ENCODE peak calls at places on chromosomes 4 and X, in four cellular contexts. One of them, this sample, is unnamed.

GRCh38 chr4:140271553-140271952 is 101.9 kb upstream of the SCOC start:
- DNase-seq in coronary artery: no peak
- DNase-seq in RWPE1: no peak
- DNase-seq in OCI-LY7: no peak
- DNase-seq in this sample: no peak

GRCh38 chr4:99945718-99946345 is 586 bp downstream of the DNAJB14 start:
- DNase-seq in coronary artery: peak
- DNase-seq in RWPE1: peak
- DNase-seq in OCI-LY7: peak
- DNase-seq in this sample: no peak

GRCh38 chr4:152554742-152555141 is 18.9 kb upstream of the FBXW7 start:
- DNase-seq in RWPE1: no peak
- DNase-seq in OCI-LY7: no peak
- DNase-seq in coronary artery: no peak
- DNase-seq in this sample: no peak

GRCh38 chrX:12922600-12922919 is 16.1 kb downstream of the TLR8 start:
- DNase-seq in coronary artery: no peak
- DNase-seq in OCI-LY7: no peak
- DNase-seq in RWPE1: no peak
- DNase-seq in this sample: no peak

GRCh38 chr4:46594658-46595057 is 204.7 kb upstream of the GABRA2 start:
- DNase-seq in coronary artery: no peak
- DNase-seq in OCI-LY7: no peak
- DNase-seq in RWPE1: no peak
- DNase-seq in this sample: no peak

GRCh38 chr4:39544580-39545315 is 17.5 kb upstream of the UGDH start:
- DNase-seq in OCI-LY7: no peak
- DNase-seq in RWPE1: no peak
- DNase-seq in coronary artery: no peak
- DNase-seq in this sample: no peak

GRCh38 chr4:81839347-81840042 is 367.8 kb upstream of the RASGEF1B start:
- DNase-seq in coronary artery: no peak
- DNase-seq in OCI-LY7: no peak
- DNase-seq in RWPE1: no peak
- DNase-seq in this sample: no peak

GRCh38 chrX:7927259-7928167 is at the start of gene PNPLA4:
- DNase-seq in OCI-LY7: peak
- DNase-seq in coronary artery: peak
- DNase-seq in RWPE1: peak
- DNase-seq in this sample: no peak

GRCh38 chr4:43241104-43241503 is 348.6 kb downstream of the GRXCR1 start:
- DNase-seq in RWPE1: no peak
- DNase-seq in OCI-LY7: no peak
- DNase-seq in coronary artery: no peak
- DNase-seq in this sample: no peak

GRCh38 chrX:50579955-50580354 is 109.3 kb upstream of the DGKK start:
- DNase-seq in OCI-LY7: peak
- DNase-seq in coronary artery: no peak
- DNase-seq in RWPE1: peak
- DNase-seq in this sample: peak

DNA sequence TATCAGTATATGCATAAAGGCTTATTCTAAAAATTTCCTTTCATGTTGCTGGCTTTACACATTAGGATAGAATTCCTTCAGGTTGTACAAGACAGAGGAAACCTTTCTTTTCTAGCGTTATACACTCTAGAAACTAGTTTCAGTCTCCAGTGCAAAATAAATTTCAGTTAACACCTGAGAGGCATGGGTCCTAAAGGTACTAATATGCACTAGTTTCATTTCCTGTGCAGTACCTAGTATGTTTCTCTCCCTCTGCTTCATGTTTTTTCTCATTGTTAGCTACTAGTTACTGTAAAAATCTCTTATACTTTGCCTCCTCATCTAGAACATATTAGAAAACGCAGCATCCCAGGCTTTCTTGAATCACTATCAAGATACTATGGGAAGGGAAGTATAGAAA is 54.0 kb downstream of the SNX25 start:
- DNase-seq in coronary artery: no peak
- DNase-seq in RWPE1: no peak
- DNase-seq in OCI-LY7: peak
- DNase-seq in this sample: no peak
- H3K27ac ChIP-seq in coronary artery: no peak
- H3K27ac ChIP-seq in RWPE1: no peak
- H3K27ac ChIP-seq in OCI-LY7: peak
- H3K27ac ChIP-seq in this sample: no peak

DNA sequence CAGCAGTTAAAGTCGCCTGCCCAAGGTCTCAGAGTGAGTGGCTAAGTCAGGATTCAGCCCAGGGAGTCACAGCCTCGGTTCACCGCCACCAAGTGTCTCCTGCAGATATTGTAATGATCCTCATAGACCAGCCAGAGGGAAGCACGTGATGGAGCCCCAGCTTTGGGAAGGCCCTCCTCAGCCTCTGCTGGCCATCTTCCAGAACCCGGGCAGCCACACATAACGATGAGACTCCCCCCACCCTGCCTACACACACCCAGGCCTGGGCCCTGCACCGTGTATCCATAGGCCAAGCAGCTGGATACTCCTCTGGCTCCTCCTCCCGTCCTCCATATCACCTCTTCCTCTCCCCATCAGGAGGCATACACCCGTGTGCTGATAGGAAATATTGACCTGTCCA is 19.6 kb upstream of the SASH3 start:
- DNase-seq in coronary artery: no peak
- DNase-seq in OCI-LY7: no peak
- DNase-seq in RWPE1: no peak
- DNase-seq in this sample: peak
- H3K27ac ChIP-seq in coronary artery: peak
- H3K27ac ChIP-seq in OCI-LY7: peak
- H3K27ac ChIP-seq in RWPE1: no peak
- H3K27ac ChIP-seq in this sample: peak

DNA sequence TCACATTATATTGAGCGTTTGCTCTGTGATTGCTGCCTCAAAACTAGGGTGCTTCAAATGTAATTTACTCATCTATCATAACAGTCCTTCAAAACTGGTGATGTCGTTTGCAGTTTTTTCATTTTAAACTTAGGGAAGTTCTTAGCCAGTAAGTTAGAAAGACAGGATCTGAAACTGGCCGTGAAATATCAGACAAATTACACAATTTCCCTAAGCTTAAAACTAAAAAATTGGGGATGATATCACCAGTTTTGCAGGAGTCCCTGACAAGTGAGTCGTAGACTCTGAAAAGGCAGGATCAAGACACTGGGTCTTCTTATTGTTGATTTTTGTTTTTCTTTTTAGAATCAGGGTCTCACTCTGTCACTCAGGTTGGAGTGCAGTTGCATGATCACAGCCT is 44.8 kb downstream of the MOB1B start:
- DNase-seq in OCI-LY7: no peak
- DNase-seq in RWPE1: no peak
- DNase-seq in coronary artery: no peak
- DNase-seq in this sample: no peak
- H3K27ac ChIP-seq in OCI-LY7: no peak
- H3K27ac ChIP-seq in RWPE1: no peak
- H3K27ac ChIP-seq in coronary artery: no peak
- H3K27ac ChIP-seq in this sample: peak

DNA sequence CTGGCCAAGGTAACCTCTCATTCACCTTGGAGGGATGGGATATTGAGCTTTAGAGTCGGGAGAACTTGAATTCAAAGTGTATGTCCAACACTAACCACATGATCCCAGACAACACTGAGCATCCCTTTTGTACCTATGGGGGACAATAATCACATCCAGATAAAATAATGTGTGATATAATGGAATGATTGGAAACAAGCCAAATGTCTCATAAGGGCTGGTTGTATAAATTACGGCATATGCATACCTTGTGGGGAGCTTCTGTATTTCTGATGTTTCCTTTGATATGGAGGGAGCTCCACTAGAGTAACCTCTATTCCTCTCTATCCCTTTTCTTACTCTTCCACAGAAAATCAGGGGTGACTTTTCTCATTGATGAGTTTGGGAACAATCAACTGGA is 40.7 kb upstream of the LDB2 start:
- DNase-seq in RWPE1: no peak
- DNase-seq in OCI-LY7: no peak
- DNase-seq in coronary artery: no peak
- DNase-seq in this sample: no peak
- H3K27ac ChIP-seq in RWPE1: no peak
- H3K27ac ChIP-seq in OCI-LY7: no peak
- H3K27ac ChIP-seq in coronary artery: no peak
- H3K27ac ChIP-seq in this sample: no peak

DNA sequence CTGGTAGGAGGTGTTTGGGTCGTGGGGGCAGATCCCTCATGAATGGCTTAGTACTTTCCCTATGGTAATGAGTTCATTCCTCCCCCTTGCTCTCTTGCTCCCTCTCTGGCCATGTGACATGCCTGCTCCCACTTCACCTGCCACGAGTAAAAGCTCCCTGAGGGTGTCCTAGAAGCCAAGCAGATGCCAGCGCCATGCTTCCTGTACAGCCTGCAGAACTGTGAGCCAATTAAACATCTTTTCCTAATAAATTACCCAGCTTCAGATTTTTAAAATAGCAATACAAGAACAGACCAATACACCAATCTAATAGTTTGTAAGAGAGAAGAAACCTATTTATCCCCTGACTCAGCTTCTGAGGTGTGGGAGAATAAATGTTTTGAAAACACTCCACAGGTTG is 60.5 kb downstream of the FGFBP1 start:
- DNase-seq in OCI-LY7: no peak
- DNase-seq in coronary artery: no peak
- DNase-seq in RWPE1: no peak
- DNase-seq in this sample: no peak
- H3K27ac ChIP-seq in OCI-LY7: no peak
- H3K27ac ChIP-seq in coronary artery: no peak
- H3K27ac ChIP-seq in RWPE1: no peak
- H3K27ac ChIP-seq in this sample: no peak

DNA sequence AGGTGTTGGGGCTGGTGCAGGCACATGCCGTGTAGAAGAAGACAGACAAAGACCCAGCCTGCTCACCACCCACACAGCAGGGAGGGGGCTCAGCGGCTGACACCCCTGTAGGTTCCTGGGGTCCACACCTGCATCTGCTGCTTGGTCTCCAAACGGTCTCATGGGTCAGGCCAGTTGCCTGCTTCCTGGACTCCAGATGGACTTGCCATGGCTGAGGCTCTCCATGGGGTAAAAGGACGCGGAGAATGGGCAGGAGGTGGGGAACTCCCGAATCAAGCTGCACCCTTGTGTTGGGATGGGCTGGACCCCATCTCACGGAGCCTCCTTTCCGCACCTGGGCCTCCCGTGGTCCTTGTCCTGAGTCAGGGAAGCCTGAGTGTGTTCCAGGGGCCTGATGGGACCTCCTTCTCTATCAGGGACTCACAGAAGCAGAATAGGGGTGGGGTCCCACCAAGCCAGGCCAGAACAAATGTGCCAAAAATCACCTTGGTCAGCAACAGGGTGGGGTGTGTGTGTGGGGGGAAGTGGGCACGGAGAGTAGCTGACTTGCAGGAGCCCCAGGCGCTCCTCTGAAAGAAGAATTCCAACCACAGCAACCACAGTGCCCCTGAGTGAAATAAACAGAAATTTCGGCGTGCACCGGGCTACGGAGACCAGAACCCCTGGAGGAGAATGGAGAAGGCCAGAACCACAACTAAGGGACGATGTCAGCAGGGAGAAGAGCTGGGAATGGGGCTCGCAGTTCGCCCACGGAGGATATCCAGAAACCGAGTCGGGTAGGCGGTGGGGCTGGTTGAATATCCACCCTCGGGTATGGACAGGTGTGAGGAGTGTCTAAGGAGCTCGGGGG is 11.8 kb upstream of the ASMTL start:
- DNase-seq in coronary artery: peak
- DNase-seq in OCI-LY7: no peak
- DNase-seq in RWPE1: no peak
- DNase-seq in this sample: peak
- H3K27ac ChIP-seq in coronary artery: no peak
- H3K27ac ChIP-seq in OCI-LY7: peak
- H3K27ac ChIP-seq in RWPE1: no peak
- H3K27ac ChIP-seq in this sample: no peak

GRCh38 chr4:173529505-173530325 is at the start of gene HAND2:
- DNase-seq in RWPE1: no peak
- DNase-seq in OCI-LY7: no peak
- DNase-seq in coronary artery: no peak
- DNase-seq in this sample: no peak
- H3K27ac ChIP-seq in RWPE1: no peak
- H3K27ac ChIP-seq in OCI-LY7: no peak
- H3K27ac ChIP-seq in coronary artery: peak
- H3K27ac ChIP-seq in this sample: no peak

DNA sequence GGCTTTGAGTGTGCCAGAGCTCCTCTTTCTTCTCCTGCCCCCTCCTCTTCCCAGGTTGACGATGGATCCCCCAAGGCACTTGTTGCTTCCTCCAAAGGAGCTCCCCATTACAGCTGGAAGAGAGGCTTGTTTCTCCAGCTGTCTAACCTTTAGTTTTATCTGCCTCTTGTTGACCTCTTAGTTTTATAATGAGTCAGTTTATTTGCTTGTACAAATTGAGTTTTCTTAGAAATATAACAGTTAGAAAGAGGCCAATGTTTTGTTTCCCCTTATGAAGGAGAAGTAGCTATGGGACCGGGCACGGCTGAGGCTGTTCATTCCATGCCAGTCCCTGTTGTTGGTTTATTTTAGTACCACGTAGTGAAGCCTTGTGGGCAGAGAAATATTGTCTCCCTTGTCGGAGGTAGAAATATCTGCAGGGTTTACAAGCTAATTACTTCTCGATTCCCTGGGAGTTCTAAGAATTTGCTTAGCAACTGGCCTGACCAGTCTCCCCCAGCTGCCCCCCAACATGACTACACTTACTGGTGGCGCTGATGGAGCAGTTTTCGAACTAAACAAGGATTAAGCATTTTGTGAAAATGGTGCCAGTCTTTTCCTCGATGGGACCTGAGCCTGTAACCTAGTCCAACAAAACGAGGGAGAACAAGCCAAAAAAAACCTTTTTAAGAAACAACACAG is 158.4 kb downstream of the SPRY1 start:
- DNase-seq in OCI-LY7: no peak
- DNase-seq in RWPE1: no peak
- DNase-seq in coronary artery: no peak
- DNase-seq in this sample: no peak
- H3K27ac ChIP-seq in OCI-LY7: no peak
- H3K27ac ChIP-seq in RWPE1: peak
- H3K27ac ChIP-seq in coronary artery: peak
- H3K27ac ChIP-seq in this sample: no peak

This sample was measured in DND-41.